ENCODE peak calls at places on chromosomes 16 and 17, in six cellular contexts. One of them, this sample, is unnamed.

GRCh38 chr16:89426736-89427525 is 63.4 kb downstream of the ANKRD11 start:
- DNase-seq in stimulated activated naive B cell treated with anti-CD40 and anti-IgM and Interleukin-4, amounts not matched to agents 10 μg/mL and 1 μg/mL and 100 μg/mL, for 72 hours: no peak
- DNase-seq in COR-L47: no peak
- DNase-seq in amniotic stem cell: no peak
- DNase-seq in stimulated activated CD4-positive, alpha-beta T cell treated with anti-CD3 and anti-CD28 coated beads, Interleukin-2, amount 100 ng/mL, for 48 hours: no peak
- DNase-seq in activated CD8-positive, alpha-beta memory T cell treated with anti-CD3 and anti-CD28 coated beads for 48 hours: no peak
- DNase-seq in this sample: no peak

GRCh38 chr16:56932588-56933265 is 785 bp downstream of the HERPUD1 start:
- DNase-seq in stimulated activated naive B cell treated with anti-CD40 and anti-IgM and Interleukin-4, amounts not matched to agents 10 μg/mL and 1 μg/mL and 100 μg/mL, for 72 hours: no peak
- DNase-seq in COR-L47: peak
- DNase-seq in amniotic stem cell: peak
- DNase-seq in stimulated activated CD4-positive, alpha-beta T cell treated with anti-CD3 and anti-CD28 coated beads, Interleukin-2, amount 100 ng/mL, for 48 hours: no peak
- DNase-seq in activated CD8-positive, alpha-beta memory T cell treated with anti-CD3 and anti-CD28 coated beads for 48 hours: no peak
- DNase-seq in this sample: peak

GRCh38 chr16:3026609-3027487 is 3.0 kb downstream of the THOC6 start:
- DNase-seq in stimulated activated naive B cell treated with anti-CD40 and anti-IgM and Interleukin-4, amounts not matched to agents 10 μg/mL and 1 μg/mL and 100 μg/mL, for 72 hours: no peak
- DNase-seq in COR-L47: no peak
- DNase-seq in amniotic stem cell: no peak
- DNase-seq in stimulated activated CD4-positive, alpha-beta T cell treated with anti-CD3 and anti-CD28 coated beads, Interleukin-2, amount 100 ng/mL, for 48 hours: no peak
- DNase-seq in activated CD8-positive, alpha-beta memory T cell treated with anti-CD3 and anti-CD28 coated beads for 48 hours: no peak
- DNase-seq in this sample: no peak

GRCh38 chr17:30336369-30337171 is 2.7 kb upstream of the TMIGD1 start:
- DNase-seq in stimulated activated naive B cell treated with anti-CD40 and anti-IgM and Interleukin-4, amounts not matched to agents 10 μg/mL and 1 μg/mL and 100 μg/mL, for 72 hours: peak
- DNase-seq in COR-L47: peak
- DNase-seq in amniotic stem cell: no peak
- DNase-seq in stimulated activated CD4-positive, alpha-beta T cell treated with anti-CD3 and anti-CD28 coated beads, Interleukin-2, amount 100 ng/mL, for 48 hours: peak
- DNase-seq in activated CD8-positive, alpha-beta memory T cell treated with anti-CD3 and anti-CD28 coated beads for 48 hours: no peak
- DNase-seq in this sample: peak

GRCh38 chr17:36182176-36183000 is 6.0 kb upstream of the TBC1D3B start:
- DNase-seq in stimulated activated naive B cell treated with anti-CD40 and anti-IgM and Interleukin-4, amounts not matched to agents 10 μg/mL and 1 μg/mL and 100 μg/mL, for 72 hours: no peak
- DNase-seq in COR-L47: no peak
- DNase-seq in amniotic stem cell: no peak
- DNase-seq in stimulated activated CD4-positive, alpha-beta T cell treated with anti-CD3 and anti-CD28 coated beads, Interleukin-2, amount 100 ng/mL, for 48 hours: no peak
- DNase-seq in activated CD8-positive, alpha-beta memory T cell treated with anti-CD3 and anti-CD28 coated beads for 48 hours: no peak
- DNase-seq in this sample: no peak

GRCh38 chr17:7262192-7263070 is at the start of gene CLDN7:
- DNase-seq in stimulated activated naive B cell treated with anti-CD40 and anti-IgM and Interleukin-4, amounts not matched to agents 10 μg/mL and 1 μg/mL and 100 μg/mL, for 72 hours: no peak
- DNase-seq in COR-L47: peak
- DNase-seq in amniotic stem cell: no peak
- DNase-seq in stimulated activated CD4-positive, alpha-beta T cell treated with anti-CD3 and anti-CD28 coated beads, Interleukin-2, amount 100 ng/mL, for 48 hours: no peak
- DNase-seq in activated CD8-positive, alpha-beta memory T cell treated with anti-CD3 and anti-CD28 coated beads for 48 hours: no peak
- DNase-seq in this sample: no peak

GRCh38 chr17:32553168-32553567 is 66.4 kb downstream of the CDK5R1 start:
- DNase-seq in stimulated activated naive B cell treated with anti-CD40 and anti-IgM and Interleukin-4, amounts not matched to agents 10 μg/mL and 1 μg/mL and 100 μg/mL, for 72 hours: no peak
- DNase-seq in COR-L47: no peak
- DNase-seq in amniotic stem cell: no peak
- DNase-seq in stimulated activated CD4-positive, alpha-beta T cell treated with anti-CD3 and anti-CD28 coated beads, Interleukin-2, amount 100 ng/mL, for 48 hours: no peak
- DNase-seq in activated CD8-positive, alpha-beta memory T cell treated with anti-CD3 and anti-CD28 coated beads for 48 hours: no peak
- DNase-seq in this sample: no peak

GRCh38 chr17:63930951-63931575 is 1.1 kb downstream of the CD79B start:
- DNase-seq in stimulated activated naive B cell treated with anti-CD40 and anti-IgM and Interleukin-4, amounts not matched to agents 10 μg/mL and 1 μg/mL and 100 μg/mL, for 72 hours: peak
- DNase-seq in COR-L47: no peak
- DNase-seq in amniotic stem cell: no peak
- DNase-seq in stimulated activated CD4-positive, alpha-beta T cell treated with anti-CD3 and anti-CD28 coated beads, Interleukin-2, amount 100 ng/mL, for 48 hours: peak
- DNase-seq in activated CD8-positive, alpha-beta memory T cell treated with anti-CD3 and anti-CD28 coated beads for 48 hours: no peak
- DNase-seq in this sample: peak

GRCh38 chr17:79838541-79839274 is 532 bp downstream of the CBX4 start:
- DNase-seq in stimulated activated naive B cell treated with anti-CD40 and anti-IgM and Interleukin-4, amounts not matched to agents 10 μg/mL and 1 μg/mL and 100 μg/mL, for 72 hours: peak
- DNase-seq in COR-L47: no peak
- DNase-seq in amniotic stem cell: no peak
- DNase-seq in stimulated activated CD4-positive, alpha-beta T cell treated with anti-CD3 and anti-CD28 coated beads, Interleukin-2, amount 100 ng/mL, for 48 hours: peak
- DNase-seq in activated CD8-positive, alpha-beta memory T cell treated with anti-CD3 and anti-CD28 coated beads for 48 hours: no peak
- DNase-seq in this sample: no peak

GRCh38 chr16:4988647-4989046 is 30.5 kb downstream of the SEC14L5 start:
- DNase-seq in stimulated activated naive B cell treated with anti-CD40 and anti-IgM and Interleukin-4, amounts not matched to agents 10 μg/mL and 1 μg/mL and 100 μg/mL, for 72 hours: no peak
- DNase-seq in COR-L47: no peak
- DNase-seq in amniotic stem cell: no peak
- DNase-seq in stimulated activated CD4-positive, alpha-beta T cell treated with anti-CD3 and anti-CD28 coated beads, Interleukin-2, amount 100 ng/mL, for 48 hours: no peak
- DNase-seq in activated CD8-positive, alpha-beta memory T cell treated with anti-CD3 and anti-CD28 coated beads for 48 hours: no peak
- DNase-seq in this sample: no peak